ENCODE peak calls at places on chromosomes 3 and 15, in five cellular contexts. One of them, this sample, is unnamed.

GRCh38 chr3:124653788-124654469 is 76.3 kb upstream of the UMPS start:
- DNase-seq in trophoblast cell: no peak
- DNase-seq in neuronal stem cell: no peak
- DNase-seq in H1: no peak
- DNase-seq in mesenchymal stem cell: no peak
- DNase-seq in this sample: no peak

GRCh38 chr3:127218457-127218922 is 25.6 kb downstream of the PRR23E start:
- DNase-seq in H1: no peak
- DNase-seq in neuronal stem cell: no peak
- DNase-seq in trophoblast cell: no peak
- DNase-seq in mesenchymal stem cell: no peak
- DNase-seq in this sample: no peak

GRCh38 chr3:126476976-126477330 is 1.3 kb upstream of the ZXDC start:
- DNase-seq in trophoblast cell: no peak
- DNase-seq in neuronal stem cell: no peak
- DNase-seq in H1: no peak
- DNase-seq in mesenchymal stem cell: no peak
- DNase-seq in this sample: peak

GRCh38 chr15:42048821-42049200 is 28.0 kb upstream of the PLA2G4E start:
- DNase-seq in H1: no peak
- DNase-seq in mesenchymal stem cell: no peak
- DNase-seq in trophoblast cell: no peak
- DNase-seq in neuronal stem cell: no peak
- DNase-seq in this sample: peak

GRCh38 chr3:197736010-197736490 is 654 bp downstream of the RUBCN start:
- DNase-seq in neuronal stem cell: no peak
- DNase-seq in H1: no peak
- DNase-seq in mesenchymal stem cell: peak
- DNase-seq in trophoblast cell: peak
- DNase-seq in this sample: peak

GRCh38 chr3:38829404-38829803 is 13.4 kb upstream of the SCN10A start:
- DNase-seq in neuronal stem cell: no peak
- DNase-seq in mesenchymal stem cell: peak
- DNase-seq in H1: no peak
- DNase-seq in trophoblast cell: no peak
- DNase-seq in this sample: no peak

GRCh38 chr3:19106307-19106706 is 42.0 kb upstream of the KCNH8 start:
- DNase-seq in H1: no peak
- DNase-seq in trophoblast cell: no peak
- DNase-seq in neuronal stem cell: no peak
- DNase-seq in mesenchymal stem cell: no peak
- DNase-seq in this sample: no peak

GRCh38 chr15:25787381-25787780 is 75.7 kb downstream of the ATP10A start:
- DNase-seq in neuronal stem cell: no peak
- DNase-seq in H1: no peak
- DNase-seq in mesenchymal stem cell: peak
- DNase-seq in trophoblast cell: no peak
- DNase-seq in this sample: no peak

GRCh38 chr3:31589228-31589627 is 56.5 kb downstream of the STT3B start:
- DNase-seq in trophoblast cell: no peak
- DNase-seq in H1: no peak
- DNase-seq in neuronal stem cell: no peak
- DNase-seq in mesenchymal stem cell: no peak
- DNase-seq in this sample: no peak

GRCh38 chr3:148366743-148367410 is 330.8 kb upstream of the AGTR1 start:
- DNase-seq in H1: no peak
- DNase-seq in mesenchymal stem cell: peak
- DNase-seq in neuronal stem cell: no peak
- DNase-seq in trophoblast cell: no peak
- DNase-seq in this sample: no peak

GRCh38 chr3:111911446-111911845 is 52.4 kb downstream of the PHLDB2 start:
- DNase-seq in mesenchymal stem cell: no peak
- DNase-seq in H1: no peak
- DNase-seq in neuronal stem cell: no peak
- DNase-seq in trophoblast cell: no peak
- DNase-seq in this sample: no peak
- H3K27ac ChIP-seq in mesenchymal stem cell: no peak
- H3K27ac ChIP-seq in H1: no peak
- H3K27ac ChIP-seq in neuronal stem cell: no peak
- H3K27ac ChIP-seq in trophoblast cell: no peak
- H3K27ac ChIP-seq in this sample: no peak

DNA sequence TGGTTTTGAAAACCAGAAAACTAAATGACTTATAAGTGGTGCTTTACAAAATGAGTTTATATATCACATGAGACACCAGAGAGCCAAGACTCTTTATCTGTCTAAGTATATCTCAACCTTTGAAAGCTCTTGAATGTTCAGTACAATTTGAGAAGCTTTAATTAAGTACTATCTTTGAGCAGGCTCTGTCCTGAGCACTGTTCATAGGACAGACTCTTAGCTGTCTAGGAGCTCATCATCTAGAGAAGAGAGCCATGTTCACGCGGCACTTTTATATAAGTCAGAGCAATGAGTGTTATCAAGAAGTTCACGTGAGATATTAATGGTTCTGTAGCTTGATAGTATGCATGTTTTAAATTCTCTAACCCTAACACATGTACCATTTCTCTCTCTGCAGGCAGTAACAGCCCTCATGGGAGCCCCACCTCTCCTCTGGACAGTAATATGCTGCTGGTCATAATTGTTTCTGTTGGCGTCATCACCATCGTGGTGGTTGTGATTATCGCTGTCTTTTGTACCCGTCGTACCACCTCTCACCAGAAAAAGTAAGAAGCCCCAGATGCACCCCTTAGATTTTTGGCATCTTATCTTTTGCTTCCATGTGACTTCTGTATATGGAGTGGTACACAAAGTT is 86.1 kb downstream of the HCN4 start:
- DNase-seq in H1: no peak
- DNase-seq in neuronal stem cell: no peak
- DNase-seq in mesenchymal stem cell: no peak
- DNase-seq in trophoblast cell: peak
- DNase-seq in this sample: no peak
- H2BK12ac ChIP-seq in H1: no peak
- H2BK12ac ChIP-seq in neuronal stem cell: no peak
- H2BK12ac ChIP-seq in mesenchymal stem cell: no peak
- H2BK12ac ChIP-seq in trophoblast cell: no peak
- H2BK12ac ChIP-seq in this sample: no peak

GRCh38 chr3:120436523-120437050 is 14.2 kb downstream of the FSTL1 start:
- DNase-seq in neuronal stem cell: no peak
- DNase-seq in trophoblast cell: peak
- DNase-seq in mesenchymal stem cell: no peak
- DNase-seq in H1: no peak
- DNase-seq in this sample: no peak
- H3K27ac ChIP-seq in neuronal stem cell: no peak
- H3K27ac ChIP-seq in trophoblast cell: peak
- H3K27ac ChIP-seq in mesenchymal stem cell: peak
- H3K27ac ChIP-seq in H1: peak
- H3K27ac ChIP-seq in this sample: peak

GRCh38 chr15:58087870-58088269 is 22.4 kb upstream of the ALDH1A2 start:
- DNase-seq in neuronal stem cell: no peak
- DNase-seq in trophoblast cell: no peak
- DNase-seq in H1: no peak
- DNase-seq in mesenchymal stem cell: no peak
- DNase-seq in this sample: no peak
- H2BK12ac ChIP-seq in neuronal stem cell: no peak
- H2BK12ac ChIP-seq in trophoblast cell: no peak
- H2BK12ac ChIP-seq in H1: no peak
- H2BK12ac ChIP-seq in mesenchymal stem cell: no peak
- H2BK12ac ChIP-seq in this sample: no peak

GRCh38 chr15:87952736-87953135 is 303.8 kb downstream of the NTRK3 start:
- DNase-seq in trophoblast cell: no peak
- DNase-seq in neuronal stem cell: no peak
- DNase-seq in mesenchymal stem cell: no peak
- DNase-seq in H1: no peak
- DNase-seq in this sample: no peak

GRCh38 chr15:87954783-87955182 is 301.8 kb downstream of the NTRK3 start:
- DNase-seq in mesenchymal stem cell: no peak
- DNase-seq in trophoblast cell: no peak
- DNase-seq in H1: no peak
- DNase-seq in neuronal stem cell: no peak
- DNase-seq in this sample: no peak

GRCh38 chr15:87949214-87949933 is 307.2 kb downstream of the NTRK3 start:
- DNase-seq in neuronal stem cell: no peak
- DNase-seq in H1: no peak
- DNase-seq in mesenchymal stem cell: no peak
- DNase-seq in trophoblast cell: no peak
- DNase-seq in this sample: no peak

GRCh38 chr15:87944687-87945086 is 311.9 kb downstream of the NTRK3 start:
- DNase-seq in H1: no peak
- DNase-seq in mesenchymal stem cell: no peak
- DNase-seq in neuronal stem cell: no peak
- DNase-seq in trophoblast cell: no peak
- DNase-seq in this sample: no peak

DNA sequence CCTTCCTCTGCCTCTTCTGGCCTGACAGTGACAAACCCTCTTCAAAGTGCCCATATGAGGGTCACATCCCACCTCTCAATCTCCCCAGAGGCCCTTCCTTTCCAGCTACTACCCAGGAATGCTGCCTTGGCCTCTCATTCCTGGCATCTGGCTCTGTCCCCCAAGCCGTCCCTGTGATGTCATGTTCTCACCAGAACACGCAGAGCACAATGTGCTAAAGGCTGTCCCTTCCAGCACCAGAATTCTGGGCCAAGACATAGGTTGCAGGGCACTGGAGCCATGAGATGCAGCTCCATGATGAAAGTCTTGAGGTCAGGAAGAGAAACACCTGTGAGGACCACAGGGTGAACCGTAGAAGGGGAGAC is 306.6 kb downstream of the NTRK3 start:
- DNase-seq in mesenchymal stem cell: no peak
- DNase-seq in H1: no peak
- DNase-seq in neuronal stem cell: no peak
- DNase-seq in trophoblast cell: no peak
- DNase-seq in this sample: no peak
- H3K27ac ChIP-seq in mesenchymal stem cell: no peak
- H3K27ac ChIP-seq in H1: no peak
- H3K27ac ChIP-seq in neuronal stem cell: no peak
- H3K27ac ChIP-seq in trophoblast cell: no peak
- H3K27ac ChIP-seq in this sample: no peak

GRCh38 chr3:164278550-164278949 is 799.7 kb downstream of the SI start:
- DNase-seq in H1: no peak
- DNase-seq in neuronal stem cell: no peak
- DNase-seq in mesenchymal stem cell: no peak
- DNase-seq in trophoblast cell: no peak
- DNase-seq in this sample: no peak
- H2BK12ac ChIP-seq in H1: no peak
- H2BK12ac ChIP-seq in neuronal stem cell: no peak
- H2BK12ac ChIP-seq in mesenchymal stem cell: no peak
- H2BK12ac ChIP-seq in trophoblast cell: no peak
- H2BK12ac ChIP-seq in this sample: no peak